ENCODE peak calls at places on chromosomes 3 and 15, in seven cellular contexts. I is NCI-H446 treated with DMSO at 0.1 percent for 48 hours; B is fibroblast of the aortic adventitia; N is pons; R is stimulated activated CD8-positive, alpha-beta memory T cell treated with anti-CD3 and anti-CD28 coated beads, Interleukin-4, amount 100 ng/mL, for 1 hour; Q is T-helper 1 cell; C is RCC 7860. J is an unnamed sample.

GRCh38 chr15:38274135-38274534 is 21.5 kb downstream of the SPRED1 start:
- DNase-seq in N (no peak), B (no peak), I (no peak), Q (no peak), R (no peak), C (no peak), J (no peak)

GRCh38 chr15:99486371-99487336 is 79.1 kb upstream of the MEF2A start:
- DNase-seq in B (peak), I (peak), R (no peak), C (no peak), Q (no peak), N (peak), J (peak)

GRCh38 chr3:145898487-145898886 is 262.5 kb downstream of the PLOD2 start:
- DNase-seq in Q (no peak), B (peak), R (no peak), N (no peak), I (no peak), C (no peak), J (no peak)

GRCh38 chr3:37901721-37902120 is 40.0 kb downstream of the CTDSPL start:
- DNase-seq in R (no peak), N (no peak), B (no peak), I (no peak), C (no peak), Q (no peak), J (no peak)

GRCh38 chr3:14837188-14837587 is 18.4 kb downstream of the FGD5 start:
- DNase-seq in I (no peak), R (no peak), B (no peak), C (no peak), N (no peak), Q (no peak), J (no peak)

GRCh38 chr3:57910988-57911387 is 97.2 kb upstream of the FLNB start:
- DNase-seq in Q (no peak), R (no peak), C (no peak), I (no peak), B (peak), N (no peak), J (no peak)

GRCh38 chr15:100147828-100148227 is 193.9 kb downstream of the ADAMTS17 start:
- DNase-seq in Q (no peak), N (no peak), I (no peak), C (no peak), B (no peak), R (no peak), J (no peak)

GRCh38 chr3:120399372-120399771 is 50.2 kb upstream of the LRRC58 start:
- DNase-seq in R (no peak), I (no peak), B (no peak), C (no peak), N (no peak), Q (no peak), J (no peak)

GRCh38 chr3:79329154-79329553 is 438.6 kb downstream of the ROBO1 start:
- DNase-seq in Q (no peak), R (no peak), C (no peak), I (peak), B (no peak), N (no peak), J (no peak)

GRCh38 chr3:42728056-42728455 is 25.5 kb upstream of the HHATL start:
- DNase-seq in I (no peak), B (no peak), N (peak), C (no peak), R (no peak), Q (no peak), J (no peak)

GRCh38 chr3:141444586-141445285 is 42.1 kb upstream of the RASA2 start:
- DNase-seq in R (no peak), Q (no peak), C (no peak), I (no peak), B (peak), N (no peak), J (no peak)

GRCh38 chr15:62456011-62456920 is 291.2 kb upstream of the C2CD4B start:
- DNase-seq in R (no peak), B (no peak), Q (no peak), C (no peak), N (no peak), I (no peak), J (no peak)

GRCh38 chr3:169410430-169410829 is 253.1 kb downstream of the MECOM start:
- DNase-seq in N (no peak), Q (no peak), B (peak), C (no peak), I (no peak), R (no peak), J (no peak)

GRCh38 chr3:156812521-156813335 is 13.4 kb upstream of the LEKR1 start:
- DNase-seq in B (no peak), I (no peak), R (no peak), Q (no peak), C (peak), N (no peak), J (no peak)

GRCh38 chr15:57034613-57035012 is 116.2 kb downstream of the TCF12 start:
- DNase-seq in N (no peak), I (no peak), C (no peak), Q (no peak), R (no peak), B (no peak), J (no peak)

GRCh38 chr15:74589826-74590225 is 25.8 kb upstream of the CLK3 start:
- DNase-seq in R (no peak), B (no peak), I (no peak), Q (no peak), N (no peak), C (no peak), J (no peak)